ENCODE peak calls at places on chromosomes 3 and 15, in seven cellular contexts. I, W, K, U, P, L and F are unnamed samples.

GRCh38 chr15:91219203-91219602 is 119.1 kb downstream of the SV2B start:
- DNase-seq in I (no peak), W (no peak), K (no peak), U (no peak), P (no peak), L (no peak), F (no peak)

GRCh38 chr15:99361541-99362185 is 110.4 kb downstream of the LRRC28 start:
- DNase-seq in I (peak), W (no peak), K (no peak), U (no peak), P (no peak), L (no peak), F (peak)

GRCh38 chr3:112470791-112471190 is 28.5 kb downstream of the BTLA start:
- DNase-seq in I (no peak), W (no peak), K (no peak), U (no peak), P (no peak), L (no peak), F (peak)

GRCh38 chr15:71752604-71753289 is 57.6 kb upstream of the NR2E3 start:
- DNase-seq in I (peak), W (peak), K (peak), U (no peak), P (no peak), L (no peak), F (peak)

GRCh38 chr15:78103406-78104118 is 11.2 kb downstream of the SH2D7 start:
- DNase-seq in I (no peak), W (no peak), K (no peak), U (no peak), P (peak), L (no peak), F (no peak)

GRCh38 chr15:52294881-52295420 is 653 bp downstream of the MYO5C start:
- DNase-seq in I (no peak), W (peak), K (peak), U (no peak), P (peak), L (no peak), F (no peak)

GRCh38 chr3:134366221-134366927 is 7.9 kb downstream of the AMOTL2 start:
- DNase-seq in I (no peak), W (no peak), K (no peak), U (no peak), P (peak), L (peak), F (no peak)

GRCh38 chr3:107271787-107272387 is 105.4 kb upstream of the CCDC54 start:
- DNase-seq in I (peak), W (no peak), K (no peak), U (no peak), P (no peak), L (no peak), F (peak)

GRCh38 chr3:12758025-12758830 is 831 bp downstream of the TMEM40 start:
- DNase-seq in I (no peak), W (no peak), K (no peak), U (no peak), P (no peak), L (no peak), F (peak)

GRCh38 chr15:79065744-79066376 is 24.7 kb downstream of the RASGRF1 start:
- DNase-seq in I (no peak), W (no peak), K (no peak), U (no peak), P (no peak), L (no peak), F (no peak)

GRCh38 chr3:135237371-135237770 is 442.3 kb downstream of the EPHB1 start:
- DNase-seq in I (no peak), W (no peak), K (peak), U (no peak), P (no peak), L (no peak), F (no peak)

GRCh38 chr3:54188176-54188791 is 65.9 kb downstream of the CACNA2D3 start:
- DNase-seq in I (peak), W (peak), K (peak), U (no peak), P (no peak), L (no peak), F (peak)

GRCh38 chr15:80308002-80308401 is 56.0 kb upstream of the CTXND1 start:
- DNase-seq in I (peak), W (no peak), K (no peak), U (no peak), P (no peak), L (no peak), F (no peak)

GRCh38 chr3:69422751-69423150 is 36.9 kb upstream of the FRMD4B start:
- DNase-seq in I (no peak), W (no peak), K (no peak), U (no peak), P (no peak), L (no peak), F (peak)

GRCh38 chr15:38255690-38256089 is 3.1 kb downstream of the SPRED1 start:
- DNase-seq in I (no peak), W (no peak), K (no peak), U (no peak), P (no peak), L (no peak), F (no peak)

GRCh38 chr3:44338010-44338827 is at the start of gene TCAIM:
- DNase-seq in I (peak), W (peak), K (peak), U (peak), P (peak), L (peak), F (peak)

GRCh38 chr3:88230638-88231037 is 80.9 kb downstream of the C3orf38 start:
- DNase-seq in I (no peak), W (no peak), K (no peak), U (no peak), P (no peak), L (no peak), F (no peak)

GRCh38 chr3:4687167-4687566 is 194.0 kb downstream of the ITPR1 start:
- DNase-seq in I (no peak), W (no peak), K (no peak), U (no peak), P (no peak), L (no peak), F (peak)

GRCh38 chr15:51038258-51039042 is 56.3 kb downstream of the TNFAIP8L3 start:
- DNase-seq in I (no peak), W (no peak), K (no peak), U (no peak), P (no peak), L (no peak), F (no peak)

GRCh38 chr3:74891312-74891711 is 276.9 kb upstream of the CNTN3 start:
- DNase-seq in I (no peak), W (no peak), K (no peak), U (no peak), P (no peak), L (no peak), F (no peak)

GRCh38 chr3:74897006-74897405 is 282.5 kb upstream of the CNTN3 start:
- DNase-seq in I (peak), W (no peak), K (peak), U (no peak), P (no peak), L (no peak), F (peak)
- TF ChIP-seq CTCF in I (no peak), W (peak), K (peak), U (no peak), P (no peak), L (no peak), F (peak)

GRCh38 chr3:187709155-187709554 is 6.8 kb upstream of the RTP2 start:
- DNase-seq in I (peak), W (no peak), K (peak), U (no peak), P (no peak), L (no peak), F (no peak)
- TF ChIP-seq CTCF in I (no peak), W (no peak), K (no peak), U (no peak), P (no peak), L (no peak), F (peak)

DNA sequence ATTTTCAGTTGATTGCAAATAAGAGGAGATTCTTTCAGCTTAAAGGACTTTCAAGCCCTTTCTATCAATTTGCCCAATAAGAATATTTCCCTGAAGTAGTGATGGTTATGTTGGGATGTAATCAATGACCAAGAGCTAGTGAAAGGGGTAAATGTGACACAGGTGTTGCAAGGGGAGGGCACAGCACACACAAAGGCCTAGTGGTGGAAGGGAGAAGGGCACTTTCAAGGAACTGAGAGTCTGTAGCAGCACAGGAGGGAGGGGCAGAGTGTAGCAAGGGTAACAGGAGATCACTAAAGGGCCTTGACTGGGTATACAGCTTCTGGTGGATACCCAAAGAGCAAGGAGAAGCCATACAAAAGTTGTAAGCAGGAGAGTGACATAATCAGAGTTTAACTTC is 217.8 kb upstream of the ARHGEF26 start:
- DNase-seq in I (peak), W (no peak), K (no peak), U (no peak), P (no peak), L (no peak), F (no peak)
- TF ChIP-seq CTCF in I (no peak), W (no peak), K (no peak), U (no peak), P (no peak), L (no peak), F (no peak)

GRCh38 chr3:124352143-124352528 is 360.2 kb upstream of the ROPN1 start:
- DNase-seq in I (no peak), W (no peak), K (no peak), U (no peak), P (no peak), L (no peak), F (no peak)
- TF ChIP-seq CTCF in I (no peak), W (no peak), K (no peak), U (no peak), P (no peak), L (no peak), F (no peak)

GRCh38 chr3:146637871-146638270 is 32.7 kb upstream of the PLSCR5 start:
- DNase-seq in I (no peak), W (no peak), K (no peak), U (no peak), P (no peak), L (no peak), F (no peak)

GRCh38 chr3:146636881-146637280 is 31.7 kb upstream of the PLSCR5 start:
- DNase-seq in I (no peak), W (no peak), K (no peak), U (no peak), P (no peak), L (no peak), F (no peak)

GRCh38 chr3:146640361-146640760 is 35.2 kb upstream of the PLSCR5 start:
- DNase-seq in I (no peak), W (no peak), K (no peak), U (no peak), P (no peak), L (no peak), F (no peak)

GRCh38 chr3:146640955-146641867 is 36.1 kb upstream of the PLSCR5 start:
- DNase-seq in I (peak), W (peak), K (peak), U (no peak), P (no peak), L (no peak), F (peak)

DNA sequence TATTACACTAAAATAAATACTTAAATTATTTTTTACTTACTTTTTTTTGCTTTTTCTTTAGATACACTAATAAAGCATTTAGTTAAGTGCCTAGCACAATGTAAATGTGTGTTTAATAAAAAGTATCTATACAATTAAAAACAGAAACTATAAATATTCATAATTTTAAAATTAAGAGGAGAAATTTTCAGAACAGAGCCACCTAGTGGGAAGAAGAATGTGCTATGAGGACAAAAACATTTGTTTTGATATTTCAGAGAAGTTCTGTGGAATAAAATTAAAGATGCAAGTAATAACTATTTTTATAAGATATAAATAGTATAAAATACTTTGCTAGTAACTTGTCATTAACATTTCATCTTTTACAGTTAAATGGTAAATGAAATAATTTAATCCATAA is 33.6 kb upstream of the PLSCR5 start:
- DNase-seq in I (no peak), W (no peak), K (no peak), U (no peak), P (no peak), L (no peak), F (peak)
- TF ChIP-seq CTCF in I (peak), W (peak), K (peak), U (no peak), P (no peak), L (peak), F (no peak)

GRCh38 chr3:76679510-76679909 is 360.4 kb upstream of the ROBO2 start:
- DNase-seq in I (no peak), W (no peak), K (no peak), U (no peak), P (no peak), L (no peak), F (peak)
- TF ChIP-seq CTCF in I (no peak), W (no peak), K (no peak), U (no peak), P (no peak), L (no peak), F (peak)